ENCODE peak calls at places on chromosomes 5 and 9, in five cellular contexts. L is Peyer's patch; J is right lobe of liver; W is cardiac muscle cell; H is naive thymus-derived CD4-positive, alpha-beta T cell. R is an unnamed sample.

GRCh38 chr5:126014691-126015090 is 408.5 kb upstream of the GRAMD2B start:
- DNase-seq in L (no peak), J (no peak), W (no peak), H (no peak), R (peak)

GRCh38 chr9:12694013-12694412 is 828 bp downstream of the TYRP1 start:
- DNase-seq in L (no peak), J (no peak), W (no peak), H (no peak), R (no peak)

GRCh38 chr9:127185931-127186781 is 63.7 kb upstream of the ANGPTL2 start:
- DNase-seq in L (peak), J (no peak), W (peak), H (no peak), R (no peak)

GRCh38 chr5:115246361-115246991 is 16.2 kb downstream of the PGGT1B start:
- DNase-seq in L (no peak), J (no peak), W (peak), H (no peak), R (peak)

GRCh38 chr9:37936965-37937364 is 33.0 kb upstream of the SLC25A51 start:
- DNase-seq in L (no peak), J (no peak), W (peak), H (no peak), R (peak)

GRCh38 chr9:27340876-27341540 is 44.1 kb upstream of the EQTN start:
- DNase-seq in L (no peak), J (no peak), W (peak), H (no peak), R (peak)

GRCh38 chr9:111662851-111663823 is 1.7 kb downstream of the GNG10 start:
- DNase-seq in L (no peak), J (no peak), W (no peak), H (no peak), R (no peak)

GRCh38 chr5:173327084-173327947 is 898 bp downstream of the STC2 start:
- DNase-seq in L (no peak), J (no peak), W (peak), H (no peak), R (peak)

GRCh38 chr9:136789523-136789937 is 1.6 kb upstream of the TMEM141 start:
- DNase-seq in L (no peak), J (no peak), W (no peak), H (no peak), R (no peak)

GRCh38 chr5:181233436-181234115 is 10.1 kb downstream of the RACK1 start:
- DNase-seq in L (no peak), J (no peak), W (no peak), H (no peak), R (no peak)

GRCh38 chr5:61441742-61442141 is 109.7 kb downstream of the ZSWIM6 start:
- DNase-seq in L (no peak), J (no peak), W (no peak), H (no peak), R (no peak)

GRCh38 chr5:160843240-160843639 is 8.8 kb downstream of the ATP10B start:
- DNase-seq in L (no peak), J (no peak), W (no peak), H (no peak), R (no peak)

GRCh38 chr5:24923400-24923799 is 278.6 kb upstream of the CDH10 start:
- DNase-seq in L (no peak), J (no peak), W (no peak), H (no peak), R (no peak)

DNA sequence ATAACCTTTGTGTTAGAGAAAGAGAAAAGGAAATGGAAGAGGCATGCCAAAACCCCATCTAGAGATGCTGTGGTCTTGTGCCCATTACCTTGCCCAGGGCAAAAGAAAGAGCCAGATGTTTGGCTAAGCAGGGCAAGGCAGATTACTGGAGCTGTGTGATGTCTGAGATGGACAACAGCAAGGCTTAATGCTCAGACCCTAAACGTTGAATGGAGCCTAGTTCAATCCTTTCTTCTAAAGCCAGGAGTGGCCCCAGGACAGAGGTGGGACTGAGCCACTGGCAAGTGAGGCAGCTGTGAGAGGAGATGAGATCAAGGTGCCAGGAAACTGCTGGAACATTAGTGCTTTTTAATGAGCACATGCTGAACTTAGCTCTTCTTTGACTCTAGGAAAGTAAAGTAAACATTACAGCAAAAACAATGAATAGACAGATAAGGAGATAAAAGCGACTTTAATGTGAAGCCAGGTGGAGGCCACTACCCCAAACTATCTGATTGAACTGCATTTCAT is 143.0 kb upstream of the EGFLAM start:
- DNase-seq in L (no peak), J (no peak), W (no peak), H (no peak), R (no peak)
- H3K4me3 ChIP-seq in L (no peak), J (no peak), W (no peak), H (no peak), R (no peak)

DNA sequence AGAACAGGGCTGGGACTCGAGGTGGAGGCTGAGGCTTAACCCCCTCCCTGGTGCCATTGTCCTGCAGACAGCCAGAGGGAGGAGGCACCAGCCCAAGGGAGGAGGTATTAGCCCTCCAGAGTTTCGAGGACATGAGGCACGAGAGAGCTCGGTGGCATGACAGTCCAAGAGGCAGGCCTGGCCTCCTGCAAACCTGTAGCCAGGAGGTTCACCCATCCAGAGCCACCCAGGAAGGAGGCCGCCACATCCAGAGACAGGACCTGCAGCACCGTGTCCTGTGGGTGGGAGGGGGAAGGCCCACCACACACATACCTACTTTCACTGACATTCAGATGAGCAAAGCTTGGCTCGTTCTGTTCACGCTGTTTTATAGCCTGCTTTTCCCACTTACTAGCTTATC is 75.2 kb upstream of the ADAMTS2 start:
- DNase-seq in L (no peak), J (no peak), W (no peak), H (no peak), R (no peak)
- H3K4me3 ChIP-seq in L (no peak), J (no peak), W (no peak), H (no peak), R (no peak)

DNA sequence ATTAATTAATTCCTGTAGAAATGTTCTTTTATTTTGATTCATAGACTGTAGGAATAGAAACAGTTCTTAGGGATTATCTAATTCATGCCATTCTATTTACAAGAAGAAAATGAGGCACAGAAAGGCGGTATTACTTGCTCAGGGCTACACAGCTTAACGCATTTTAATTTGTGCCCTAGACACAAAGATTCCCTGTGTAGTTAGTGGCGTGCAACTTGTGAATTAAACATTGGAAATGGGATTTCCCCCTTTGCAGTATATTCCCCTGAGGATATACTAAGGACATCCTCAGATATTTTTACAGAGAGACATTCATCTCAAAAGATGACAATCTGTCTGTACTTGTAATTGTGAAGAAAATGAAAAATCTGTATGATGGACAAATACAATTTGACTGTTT is 108.1 kb downstream of the SGCD start:
- DNase-seq in L (no peak), J (no peak), W (no peak), H (no peak), R (no peak)
- H3K4me3 ChIP-seq in L (no peak), J (no peak), W (no peak), H (no peak), R (no peak)

GRCh38 chr9:130266236-130267098 is 907 bp downstream of the HMCN2 start:
- DNase-seq in L (no peak), J (no peak), W (no peak), H (no peak), R (no peak)

GRCh38 chr9:130263601-130264413 is 1.8 kb upstream of the HMCN2 start:
- DNase-seq in L (no peak), J (peak), W (peak), H (no peak), R (no peak)

GRCh38 chr9:130264414-130265350 is 878 bp upstream of the HMCN2 start:
- DNase-seq in L (no peak), J (no peak), W (no peak), H (no peak), R (no peak)

GRCh38 chr9:130267930-130268329 is 2.4 kb downstream of the HMCN2 start:
- DNase-seq in L (no peak), J (no peak), W (no peak), H (no peak), R (no peak)

GRCh38 chr9:130265431-130266235 is at the start of gene HMCN2:
- DNase-seq in L (no peak), J (no peak), W (peak), H (no peak), R (peak)
- H3K4me3 ChIP-seq in L (peak), J (peak), W (peak), H (no peak), R (peak)